ENCODE peak calls at places on chromosomes 6 and 20, in seven cellular contexts. One of them, this sample, is unnamed.
A peak's percentile ranks its signal among the peaks of the same experiment; 100 is the strongest.

GRCh38 chr6:92706976-92707375 is 712.4 kb downstream of the EPHA7 start:
- DNase-seq in H1: no peak
- DNase-seq in IMR-90: no peak
- DNase-seq in neuronal stem cell: no peak
- DNase-seq in H9: no peak
- DNase-seq in trophoblast cell: no peak
- DNase-seq in mesendoderm: no peak
- DNase-seq in this sample: peak; percentile 11

GRCh38 chr20:19317240-19318069 is 105.0 kb downstream of the SLC24A3 start:
- DNase-seq in H1: no peak
- DNase-seq in IMR-90: no peak
- DNase-seq in neuronal stem cell: no peak
- DNase-seq in H9: no peak
- DNase-seq in trophoblast cell: no peak
- DNase-seq in mesendoderm: peak; percentile 19
- DNase-seq in this sample: no peak

GRCh38 chr6:14670806-14671205 is 553.2 kb downstream of the CD83 start:
- DNase-seq in H1: no peak
- DNase-seq in IMR-90: no peak
- DNase-seq in neuronal stem cell: no peak
- DNase-seq in H9: no peak
- DNase-seq in trophoblast cell: no peak
- DNase-seq in mesendoderm: no peak
- DNase-seq in this sample: no peak

GRCh38 chr20:36573798-36574277 is 441 bp downstream of the TGIF2 start:
- DNase-seq in H1: no peak
- DNase-seq in IMR-90: no peak
- DNase-seq in neuronal stem cell: no peak
- DNase-seq in H9: no peak
- DNase-seq in trophoblast cell: no peak
- DNase-seq in mesendoderm: no peak
- DNase-seq in this sample: peak; percentile 47

GRCh38 chr20:19626896-19627295 is 131.2 kb upstream of the RIN2 start:
- DNase-seq in H1: no peak
- DNase-seq in IMR-90: peak; percentile 26
- DNase-seq in neuronal stem cell: no peak
- DNase-seq in H9: no peak
- DNase-seq in trophoblast cell: no peak
- DNase-seq in mesendoderm: peak; percentile 81
- DNase-seq in this sample: peak; percentile 3

GRCh38 chr6:3612341-3613041 is 139.0 kb downstream of the PXDC1 start:
- DNase-seq in H1: no peak
- DNase-seq in IMR-90: peak; percentile 85
- DNase-seq in neuronal stem cell: no peak
- DNase-seq in H9: no peak
- DNase-seq in trophoblast cell: peak; percentile 83
- DNase-seq in mesendoderm: peak; percentile 54
- DNase-seq in this sample: peak; percentile 80

GRCh38 chr20:57200882-57201723 is 65.3 kb downstream of the BMP7 start:
- DNase-seq in H1: no peak
- DNase-seq in IMR-90: no peak
- DNase-seq in neuronal stem cell: no peak
- DNase-seq in H9: no peak
- DNase-seq in trophoblast cell: peak; percentile 97
- DNase-seq in mesendoderm: no peak
- DNase-seq in this sample: no peak

GRCh38 chr6:3282461-3283236 is 23.9 kb downstream of the PSMG4 start:
- DNase-seq in H1: no peak
- DNase-seq in IMR-90: no peak
- DNase-seq in neuronal stem cell: no peak
- DNase-seq in H9: no peak
- DNase-seq in trophoblast cell: no peak
- DNase-seq in mesendoderm: no peak
- DNase-seq in this sample: no peak

GRCh38 chr6:31870385-31870921 is 7.8 kb upstream of the NEU1 start:
- DNase-seq in H1: no peak
- DNase-seq in IMR-90: no peak
- DNase-seq in neuronal stem cell: no peak
- DNase-seq in H9: peak; percentile 64
- DNase-seq in trophoblast cell: no peak
- DNase-seq in mesendoderm: no peak
- DNase-seq in this sample: no peak

GRCh38 chr6:31875852-31876251 is 2.9 kb downstream of the SLC44A4 start:
- DNase-seq in H1: no peak
- DNase-seq in IMR-90: no peak
- DNase-seq in neuronal stem cell: no peak
- DNase-seq in H9: no peak
- DNase-seq in trophoblast cell: no peak
- DNase-seq in mesendoderm: no peak
- DNase-seq in this sample: no peak

GRCh38 chr6:31874084-31874670 is 4.6 kb downstream of the SLC44A4 start:
- DNase-seq in H1: no peak
- DNase-seq in IMR-90: no peak
- DNase-seq in neuronal stem cell: no peak
- DNase-seq in H9: no peak
- DNase-seq in trophoblast cell: peak; percentile 68
- DNase-seq in mesendoderm: no peak
- DNase-seq in this sample: no peak

GRCh38 chr6:31874836-31875572 is 3.8 kb downstream of the SLC44A4 start:
- DNase-seq in H1: no peak
- DNase-seq in IMR-90: peak; percentile 66
- DNase-seq in neuronal stem cell: no peak
- DNase-seq in H9: no peak
- DNase-seq in trophoblast cell: peak; percentile 14
- DNase-seq in mesendoderm: no peak
- DNase-seq in this sample: no peak

GRCh38 chr6:31871068-31871659 is 7.6 kb downstream of the SLC44A4 start:
- DNase-seq in H1: no peak
- DNase-seq in IMR-90: peak; percentile 38
- DNase-seq in neuronal stem cell: no peak
- DNase-seq in H9: no peak
- DNase-seq in trophoblast cell: no peak
- DNase-seq in mesendoderm: peak; percentile 31
- DNase-seq in this sample: no peak
- H2BK120ac ChIP-seq in H1: no peak overlapping the region
- H2BK120ac ChIP-seq in IMR-90: peak overlapping the region; percentile 8
- H2BK120ac ChIP-seq in neuronal stem cell: no peak overlapping the region
- H2BK120ac ChIP-seq in H9: no peak overlapping the region
- H2BK120ac ChIP-seq in trophoblast cell: no peak overlapping the region
- H2BK120ac ChIP-seq in mesendoderm: no peak overlapping the region
- H2BK120ac ChIP-seq in this sample: no peak overlapping the region

GRCh38 chr20:50185426-50185825 is 5.2 kb upstream of the CEBPB start:
- DNase-seq in H1: no peak
- DNase-seq in IMR-90: no peak
- DNase-seq in neuronal stem cell: no peak
- DNase-seq in H9: no peak
- DNase-seq in trophoblast cell: no peak
- DNase-seq in mesendoderm: no peak
- DNase-seq in this sample: no peak

GRCh38 chr20:50187403-50188051 is 3.1 kb upstream of the CEBPB start:
- DNase-seq in H1: no peak
- DNase-seq in IMR-90: peak; percentile 59
- DNase-seq in neuronal stem cell: no peak
- DNase-seq in H9: no peak
- DNase-seq in trophoblast cell: no peak
- DNase-seq in mesendoderm: peak; percentile 41
- DNase-seq in this sample: peak; percentile 36

GRCh38 chr20:50186987-50187402 is 3.6 kb upstream of the CEBPB start:
- DNase-seq in H1: no peak
- DNase-seq in IMR-90: no peak
- DNase-seq in neuronal stem cell: no peak
- DNase-seq in H9: no peak
- DNase-seq in trophoblast cell: no peak
- DNase-seq in mesendoderm: peak; percentile 22
- DNase-seq in this sample: no peak

GRCh38 chr20:50188287-50188688 is 2.3 kb upstream of the CEBPB start:
- DNase-seq in H1: no peak
- DNase-seq in IMR-90: no peak
- DNase-seq in neuronal stem cell: no peak
- DNase-seq in H9: no peak
- DNase-seq in trophoblast cell: no peak
- DNase-seq in mesendoderm: no peak
- DNase-seq in this sample: no peak

GRCh38 chr20:50186151-50186885 is 4.3 kb upstream of the CEBPB start:
- DNase-seq in H1: peak; percentile 84
- DNase-seq in IMR-90: peak; percentile 76
- DNase-seq in neuronal stem cell: peak; percentile 87
- DNase-seq in H9: peak; percentile 90
- DNase-seq in trophoblast cell: peak; percentile 87
- DNase-seq in mesendoderm: peak; percentile 86
- DNase-seq in this sample: peak; percentile 78
- H3K4me2 ChIP-seq in H1: no peak overlapping the region
- H3K4me2 ChIP-seq in IMR-90: no peak overlapping the region
- H3K4me2 ChIP-seq in neuronal stem cell: no peak overlapping the region
- H3K4me2 ChIP-seq in H9: no peak overlapping the region
- H3K4me2 ChIP-seq in trophoblast cell: no peak overlapping the region
- H3K4me2 ChIP-seq in mesendoderm: no peak overlapping the region
- H3K4me2 ChIP-seq in this sample: no peak overlapping the region

DNA sequence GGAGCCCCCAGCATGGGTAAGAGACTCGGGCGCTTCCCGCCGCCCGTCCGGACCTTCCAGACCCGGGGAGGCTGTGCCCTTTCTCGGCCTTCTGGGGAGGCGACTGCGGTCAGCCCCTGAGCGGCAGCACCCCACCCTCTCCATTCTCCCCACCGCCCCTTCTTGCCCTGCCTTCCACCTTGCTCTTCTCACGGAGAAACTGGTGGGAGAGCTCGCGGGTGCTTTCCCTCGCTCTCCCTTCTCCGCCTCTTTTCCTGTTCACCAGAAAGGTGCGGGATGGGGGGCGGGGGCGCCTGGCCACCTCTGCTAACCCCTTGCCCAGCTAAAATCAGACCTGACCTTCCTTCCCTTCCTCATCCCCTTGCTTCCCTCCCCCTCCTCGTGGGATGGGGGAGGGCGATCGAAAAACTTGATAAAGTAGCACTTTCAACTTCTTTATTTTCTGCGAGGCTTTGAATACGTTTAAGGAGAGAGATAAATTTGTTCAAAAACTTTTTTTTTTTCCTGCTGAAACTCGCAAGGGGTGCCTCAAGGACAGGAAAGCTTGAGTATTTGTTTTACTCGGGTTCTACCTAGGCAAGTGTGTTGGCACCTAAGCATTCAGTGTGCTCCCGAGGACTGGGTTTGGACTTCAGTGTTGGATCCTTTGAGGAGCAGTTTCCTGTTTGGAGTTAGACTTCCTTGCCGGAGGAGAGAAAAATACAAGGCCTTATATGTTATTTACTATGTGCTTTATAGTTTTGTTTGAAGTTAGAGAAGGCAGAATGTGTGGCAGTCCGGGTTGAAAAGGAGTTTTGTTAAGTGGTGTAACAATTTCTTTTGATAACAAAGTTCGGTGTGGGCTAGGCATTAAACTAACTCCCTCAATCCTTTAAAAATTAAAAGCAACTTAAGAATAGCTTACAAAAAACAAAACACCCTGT is 905 bp downstream of the CD2AP start:
- DNase-seq in H1: no peak
- DNase-seq in IMR-90: peak; percentile 30
- DNase-seq in neuronal stem cell: no peak
- DNase-seq in H9: no peak
- DNase-seq in trophoblast cell: no peak
- DNase-seq in mesendoderm: peak; percentile 73
- DNase-seq in this sample: peak; percentile 50
- H3K4me1 ChIP-seq in H1: peaks cover 9% of the 10 kb centered on the region
- H3K4me1 ChIP-seq in IMR-90: peaks cover 2% of the 10 kb centered on the region
- H3K4me1 ChIP-seq in neuronal stem cell: peaks cover 2% of the 10 kb centered on the region
- H3K4me1 ChIP-seq in H9: no peaks in the 10 kb centered on the region
- H3K4me1 ChIP-seq in trophoblast cell: peaks cover 8% of the 10 kb centered on the region
- H3K4me1 ChIP-seq in mesendoderm: no peaks in the 10 kb centered on the region
- H3K4me1 ChIP-seq in this sample: peaks cover 9% of the 10 kb centered on the region

GRCh38 chr6:26657268-26657667 is 2.3 kb downstream of the ZNF322 start:
- DNase-seq in H1: no peak
- DNase-seq in IMR-90: no peak
- DNase-seq in neuronal stem cell: no peak
- DNase-seq in H9: no peak
- DNase-seq in trophoblast cell: no peak
- DNase-seq in mesendoderm: no peak
- DNase-seq in this sample: no peak

GRCh38 chr6:26653007-26653406 is 6.5 kb downstream of the ZNF322 start:
- DNase-seq in H1: no peak
- DNase-seq in IMR-90: no peak
- DNase-seq in neuronal stem cell: no peak
- DNase-seq in H9: no peak
- DNase-seq in trophoblast cell: no peak
- DNase-seq in mesendoderm: no peak
- DNase-seq in this sample: no peak

GRCh38 chr6:26660096-26660425 is 515 bp upstream of the ZNF322 start:
- DNase-seq in H1: no peak
- DNase-seq in IMR-90: peak; percentile 33
- DNase-seq in neuronal stem cell: no peak
- DNase-seq in H9: no peak
- DNase-seq in trophoblast cell: peak; percentile 5
- DNase-seq in mesendoderm: no peak
- DNase-seq in this sample: no peak

GRCh38 chr6:26659042-26659359 is 545 bp downstream of the ZNF322 start:
- DNase-seq in H1: no peak
- DNase-seq in IMR-90: no peak
- DNase-seq in neuronal stem cell: no peak
- DNase-seq in H9: no peak
- DNase-seq in trophoblast cell: no peak
- DNase-seq in mesendoderm: peak; percentile 23
- DNase-seq in this sample: no peak
- H2BK120ac ChIP-seq in H1: no peak overlapping the region
- H2BK120ac ChIP-seq in IMR-90: no peak overlapping the region
- H2BK120ac ChIP-seq in neuronal stem cell: no peak overlapping the region
- H2BK120ac ChIP-seq in H9: no peak overlapping the region
- H2BK120ac ChIP-seq in trophoblast cell: no peak overlapping the region
- H2BK120ac ChIP-seq in mesendoderm: no peak overlapping the region
- H2BK120ac ChIP-seq in this sample: no peak overlapping the region

GRCh38 chr6:11978169-11978987 is 33.7 kb upstream of the HIVEP1 start:
- DNase-seq in H1: no peak
- DNase-seq in IMR-90: no peak
- DNase-seq in neuronal stem cell: no peak
- DNase-seq in H9: no peak
- DNase-seq in trophoblast cell: no peak
- DNase-seq in mesendoderm: no peak
- DNase-seq in this sample: peak; percentile 60
- H3K4me2 ChIP-seq in H1: no peak overlapping the region
- H3K4me2 ChIP-seq in IMR-90: no peak overlapping the region
- H3K4me2 ChIP-seq in neuronal stem cell: no peak overlapping the region
- H3K4me2 ChIP-seq in H9: no peak overlapping the region
- H3K4me2 ChIP-seq in trophoblast cell: no peak overlapping the region
- H3K4me2 ChIP-seq in mesendoderm: no peak overlapping the region
- H3K4me2 ChIP-seq in this sample: no peak overlapping the region

This sample was measured in mesenchymal stem cell.